ENCODE peak calls at places on chromosomes 16 and 17, in six cellular contexts. W, L, U, K, T and J are unnamed samples.

GRCh38 chr16:1706386-1707192 is 594 bp downstream of the MAPK8IP3 start:
- DNase-seq in W (peak), L (no peak), U (no peak), K (no peak), T (peak), J (peak)

GRCh38 chr16:17358846-17359245 is 111.9 kb downstream of the XYLT1 start:
- DNase-seq in W (no peak), L (no peak), U (no peak), K (no peak), T (no peak), J (no peak)

GRCh38 chr17:77817953-77818352 is 140.6 kb upstream of the TNRC6C start:
- DNase-seq in W (no peak), L (no peak), U (no peak), K (no peak), T (no peak), J (no peak)

GRCh38 chr17:6327007-6327406 is 107.9 kb downstream of the AIPL1 start:
- DNase-seq in W (no peak), L (no peak), U (no peak), K (peak), T (peak), J (no peak)

GRCh38 chr17:12536021-12536420 is 129.7 kb upstream of the MYOCD start:
- DNase-seq in W (peak), L (no peak), U (no peak), K (no peak), T (no peak), J (no peak)

GRCh38 chr16:55530316-55530856 is 21.5 kb downstream of the LPCAT2 start:
- DNase-seq in W (no peak), L (no peak), U (peak), K (no peak), T (no peak), J (no peak)

GRCh38 chr17:77451894-77452852 is 311.4 kb downstream of the SEC14L1 start:
- DNase-seq in W (peak), L (no peak), U (peak), K (peak), T (peak), J (peak)

GRCh38 chr16:8355714-8356113 is 234.6 kb downstream of the TMEM114 start:
- DNase-seq in W (no peak), L (no peak), U (no peak), K (no peak), T (no peak), J (no peak)

GRCh38 chr17:43021739-43022512 is at the start of gene VAT1:
- DNase-seq in W (peak), L (peak), U (peak), K (peak), T (peak), J (peak)

GRCh38 chr16:30335598-30336474 is 19.3 kb downstream of the CD2BP2 start:
- DNase-seq in W (no peak), L (no peak), U (no peak), K (peak), T (no peak), J (no peak)

GRCh38 chr17:73227944-73228343 is 33.7 kb downstream of the CPSF4L start:
- DNase-seq in W (no peak), L (no peak), U (no peak), K (no peak), T (no peak), J (peak)

GRCh38 chr17:80441598-80442304 is 26.8 kb downstream of the ENDOV start:
- DNase-seq in W (no peak), L (no peak), U (no peak), K (no peak), T (no peak), J (no peak)

GRCh38 chr17:74987909-74988711 is 678 bp downstream of the CDR2L start:
- DNase-seq in W (peak), L (peak), U (peak), K (peak), T (peak), J (peak)

GRCh38 chr17:67152824-67153223 is 92.2 kb downstream of the HELZ start:
- DNase-seq in W (no peak), L (no peak), U (no peak), K (no peak), T (no peak), J (no peak)

GRCh38 chr17:65850486-65850885 is 289.0 kb upstream of the AXIN2 start:
- DNase-seq in W (peak), L (no peak), U (peak), K (no peak), T (no peak), J (no peak)

GRCh38 chr16:87926246-87927194 is 9.8 kb downstream of the CA5A start:
- DNase-seq in W (no peak), L (no peak), U (peak), K (no peak), T (no peak), J (no peak)

GRCh38 chr17:80887639-80888175 is 103.9 kb upstream of the CHMP6 start:
- DNase-seq in W (no peak), L (no peak), U (no peak), K (no peak), T (no peak), J (no peak)

GRCh38 chr16:30722443-30722842 is 23.5 kb downstream of the SRCAP start:
- DNase-seq in W (no peak), L (no peak), U (no peak), K (no peak), T (no peak), J (no peak)

GRCh38 chr16:27446721-27447120 is 44.7 kb downstream of the IL21R start:
- DNase-seq in W (no peak), L (no peak), U (no peak), K (no peak), T (no peak), J (no peak)

GRCh38 chr17:60610481-60610880 is 10.5 kb downstream of the PPM1D start:
- DNase-seq in W (no peak), L (no peak), U (no peak), K (no peak), T (no peak), J (peak)

GRCh38 chr17:27471321-27472269 is 15.3 kb downstream of the KSR1 start:
- DNase-seq in W (peak), L (no peak), U (peak), K (no peak), T (no peak), J (no peak)

GRCh38 chr17:47316316-47316715 is 7.4 kb upstream of the EFCAB13 start:
- DNase-seq in W (peak), L (no peak), U (peak), K (no peak), T (no peak), J (peak)

GRCh38 chr17:7380321-7380720 is 568 bp upstream of the TNK1 start:
- DNase-seq in W (peak), L (no peak), U (peak), K (peak), T (no peak), J (no peak)

GRCh38 chr17:71511266-71511995 is 609.4 kb upstream of the SOX9 start:
- DNase-seq in W (no peak), L (no peak), U (no peak), K (no peak), T (no peak), J (peak)

GRCh38 chr17:40323731-40324650 is 15.0 kb downstream of the RARA start:
- DNase-seq in W (peak), L (no peak), U (no peak), K (no peak), T (no peak), J (no peak)

GRCh38 chr16:86824751-86825310 is 246.5 kb downstream of the FOXL1 start:
- DNase-seq in W (peak), L (no peak), U (no peak), K (peak), T (no peak), J (peak)

GRCh38 chr16:17784073-17784472 is 313.3 kb upstream of the XYLT1 start:
- DNase-seq in W (peak), L (peak), U (peak), K (no peak), T (no peak), J (no peak)

GRCh38 chr17:31490991-31491793 is 99.7 kb downstream of the RAB11FIP4 start:
- DNase-seq in W (no peak), L (no peak), U (no peak), K (no peak), T (no peak), J (no peak)

GRCh38 chr17:4369557-4370230 is 3.2 kb upstream of the UBE2G1 start:
- DNase-seq in W (no peak), L (no peak), U (no peak), K (no peak), T (no peak), J (no peak)

GRCh38 chr17:4378626-4379025 is 12.2 kb upstream of the UBE2G1 start:
- DNase-seq in W (no peak), L (no peak), U (peak), K (no peak), T (no peak), J (no peak)

DNA sequence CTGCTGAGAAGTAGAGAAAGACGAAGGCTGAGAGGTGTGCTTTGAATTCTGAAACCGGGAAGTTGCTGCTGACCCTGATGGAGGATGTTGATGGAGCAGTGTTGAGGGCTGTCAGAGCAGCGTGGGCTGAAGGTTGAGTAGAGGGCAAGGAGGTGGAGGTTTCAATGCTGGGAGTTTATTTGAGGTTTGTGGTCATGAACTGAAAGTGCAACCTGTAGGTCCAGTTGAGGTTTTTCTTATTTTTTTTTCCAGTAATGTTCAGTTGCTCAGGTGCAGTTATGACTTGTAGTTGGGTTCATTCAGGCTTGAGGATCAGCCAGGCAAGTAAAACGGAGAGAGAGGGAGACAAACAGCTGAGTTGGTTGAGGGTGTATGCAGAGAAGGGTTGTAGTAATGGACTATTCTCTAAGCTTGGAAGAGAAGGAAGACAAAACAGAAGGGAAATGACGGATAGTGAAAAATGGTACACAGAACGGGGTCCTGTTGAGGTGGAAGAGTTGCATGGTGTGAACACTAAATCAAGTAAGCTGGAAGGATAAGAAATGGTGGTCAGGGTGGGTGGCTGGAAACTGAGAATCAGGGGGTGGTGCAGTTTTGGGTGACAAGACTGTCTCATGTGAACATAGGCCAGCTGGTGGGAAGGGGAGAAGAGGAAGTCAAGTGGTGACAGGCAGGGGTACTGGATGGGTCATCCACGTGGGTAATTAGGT is 8.7 kb upstream of the UBE2G1 start:
- DNase-seq in W (no peak), L (no peak), U (no peak), K (no peak), T (no peak), J (no peak)
- H3K27ac ChIP-seq in W (no peak), L (no peak), U (no peak), K (no peak), T (no peak), J (no peak)

DNA sequence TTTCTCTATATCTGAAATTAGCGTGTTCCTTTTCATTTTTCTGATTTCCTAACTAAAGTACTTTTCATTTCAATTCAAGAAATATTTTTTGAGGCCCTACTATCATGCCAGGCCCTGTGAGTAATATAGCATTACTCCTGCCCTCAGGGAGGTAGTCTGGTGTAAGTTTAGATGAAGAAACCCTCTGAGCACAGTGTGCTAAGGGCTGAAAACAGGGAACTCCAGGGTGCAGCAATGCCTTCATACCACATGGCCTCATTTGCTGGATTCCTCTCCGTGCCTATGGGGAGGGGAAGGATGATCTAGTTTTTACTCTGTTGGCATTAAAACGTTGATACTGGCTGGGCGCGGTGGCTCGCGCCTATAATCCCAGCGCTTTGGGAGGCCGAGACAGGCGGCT is 4.7 kb downstream of the COQ9 start:
- DNase-seq in W (no peak), L (no peak), U (peak), K (no peak), T (no peak), J (no peak)
- H3K4ac ChIP-seq in W (no peak), L (no peak), U (no peak), K (no peak), T (no peak), J (no peak)

GRCh38 chr16:13727943-13728342 is 192.0 kb upstream of the ERCC4 start:
- DNase-seq in W (no peak), L (no peak), U (no peak), K (no peak), T (no peak), J (no peak)

DNA sequence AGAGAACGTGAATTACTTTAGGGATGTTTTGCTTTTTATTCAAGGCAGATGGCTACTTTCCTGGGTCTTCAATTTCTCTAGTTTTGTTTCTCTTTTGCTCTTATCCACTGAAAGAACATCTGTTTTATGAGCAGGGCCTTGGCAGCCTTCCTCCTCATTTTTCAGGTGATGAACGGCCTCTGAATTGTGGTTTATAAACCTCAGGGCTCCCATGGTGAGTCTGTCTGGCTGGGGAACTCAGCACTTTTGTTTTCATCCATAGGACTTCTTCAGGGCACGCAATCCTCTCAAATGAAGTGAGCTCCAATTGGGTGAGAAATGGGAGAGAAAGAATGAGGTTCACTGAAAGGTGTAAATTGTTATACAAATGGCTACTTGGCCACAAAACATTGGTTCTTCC is 186.4 kb upstream of the ERCC4 start:
- DNase-seq in W (no peak), L (no peak), U (no peak), K (no peak), T (no peak), J (no peak)
- H4K91ac ChIP-seq in W (no peak), L (no peak), U (no peak), K (no peak), T (no peak), J (no peak)

DNA sequence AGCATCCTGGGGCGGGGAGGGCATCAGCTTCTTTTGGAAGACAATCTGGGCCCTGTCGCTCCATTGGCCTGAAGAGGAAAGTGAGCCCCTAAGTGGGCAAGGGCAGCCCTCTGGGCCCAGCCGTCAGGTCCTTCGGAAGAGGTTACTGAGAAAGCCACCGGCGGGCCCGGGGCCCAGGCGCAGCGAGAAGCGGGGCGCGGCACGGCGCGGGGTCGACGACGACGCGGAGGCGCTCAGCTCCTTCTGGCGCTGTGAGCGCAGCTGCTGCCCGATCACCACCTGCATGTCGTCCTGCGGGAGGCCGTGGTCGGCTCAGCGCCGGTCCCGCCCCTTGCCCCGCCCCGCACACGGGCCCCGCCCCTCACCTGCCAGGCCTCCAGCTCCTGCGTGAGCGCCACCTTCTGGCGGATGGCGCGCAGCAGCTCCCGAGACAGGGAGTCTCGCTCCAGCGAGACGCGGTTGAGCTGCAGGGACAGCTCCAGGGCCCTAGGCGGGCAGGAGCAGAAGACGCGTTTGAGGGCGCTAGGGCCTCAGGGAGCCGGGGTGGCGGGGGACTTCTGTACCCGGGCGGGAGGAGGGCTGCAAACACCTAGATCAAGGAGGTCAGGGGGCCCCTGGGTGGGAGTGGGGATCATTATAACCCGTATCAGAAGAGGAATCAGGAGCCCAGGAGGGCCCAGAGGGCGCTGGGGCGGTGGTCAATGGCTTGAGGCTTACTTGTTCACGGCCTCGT is 4.3 kb downstream of the THOC6 start:
- DNase-seq in W (peak), L (peak), U (peak), K (peak), T (peak), J (peak)
- H3K27ac ChIP-seq in W (no peak), L (no peak), U (no peak), K (no peak), T (no peak), J (no peak)

DNA sequence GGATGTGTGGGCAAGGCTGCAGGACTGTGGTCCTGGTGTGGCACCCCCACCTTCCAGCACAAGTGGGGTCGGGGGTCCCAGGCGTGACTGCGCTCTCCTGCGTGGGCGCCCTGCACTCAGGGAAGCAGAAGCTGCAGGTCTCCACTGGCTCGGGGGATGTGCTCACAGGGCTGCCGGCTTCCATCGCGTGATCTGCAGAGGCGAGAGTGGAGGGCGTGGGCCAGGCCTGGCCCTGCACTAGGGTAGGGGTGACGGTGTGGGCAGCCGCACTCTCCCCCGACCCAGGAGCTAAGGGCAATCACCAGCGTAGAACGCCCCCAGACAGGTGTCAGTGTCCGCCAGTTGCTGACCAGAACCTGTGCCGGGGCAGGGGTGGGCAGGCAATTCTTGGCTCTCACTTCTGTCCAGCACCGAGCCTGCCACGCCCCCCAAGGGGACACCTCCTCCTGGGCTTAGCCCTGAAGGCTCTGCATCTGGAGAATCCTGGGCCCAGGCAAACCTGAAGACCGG is 32.3 kb downstream of the TNFRSF13B start:
- DNase-seq in W (no peak), L (no peak), U (no peak), K (peak), T (no peak), J (no peak)
- H3K4ac ChIP-seq in W (no peak), L (no peak), U (no peak), K (no peak), T (peak), J (no peak)

GRCh38 chr17:52754838-52755237 is 596.3 kb upstream of the CA10 start:
- DNase-seq in W (no peak), L (no peak), U (no peak), K (no peak), T (no peak), J (no peak)
- H4K91ac ChIP-seq in W (no peak), L (no peak), U (no peak), K (no peak), T (no peak), J (no peak)

GRCh38 chr16:4500283-4500682 is 24.1 kb downstream of the HMOX2 start:
- DNase-seq in W (peak), L (no peak), U (peak), K (no peak), T (no peak), J (peak)
- H3K27ac ChIP-seq in W (peak), L (no peak), U (peak), K (no peak), T (no peak), J (peak)

DNA sequence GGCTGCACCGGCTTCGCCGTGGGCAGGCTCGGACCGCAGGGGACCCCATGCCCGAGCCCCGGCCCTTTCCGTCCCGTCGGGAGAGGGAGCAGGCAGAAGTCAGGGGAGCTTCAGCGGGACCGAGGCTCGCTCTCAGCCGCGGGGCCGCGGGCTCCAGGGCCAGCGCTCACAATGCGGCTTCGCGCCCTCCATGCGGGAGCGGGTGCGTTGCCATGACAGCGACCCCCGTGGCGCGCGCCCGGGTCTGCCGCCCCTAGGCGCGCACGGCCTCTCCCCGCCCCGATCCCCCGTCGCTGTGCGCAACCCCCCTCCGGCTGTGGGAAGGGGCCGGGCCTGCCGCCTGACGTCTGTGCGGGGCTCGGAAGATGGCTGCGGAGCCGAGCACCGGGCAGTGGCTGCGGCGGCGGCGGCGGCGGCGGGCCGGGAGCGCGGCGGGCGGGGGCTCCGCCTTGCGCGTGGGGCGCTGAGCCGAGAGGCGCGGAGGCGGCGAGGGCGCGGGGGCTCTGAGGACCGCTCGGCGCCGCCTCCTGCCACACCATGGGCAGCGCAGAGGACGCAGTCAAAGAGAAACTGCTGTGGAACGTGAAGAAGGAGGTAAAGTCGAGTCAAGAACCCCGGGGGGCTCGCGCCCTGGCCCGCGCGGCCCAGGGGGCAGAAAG is at the start of gene SGSM2:
- DNase-seq in W (peak), L (peak), U (peak), K (peak), T (no peak), J (peak)
- H3K4ac ChIP-seq in W (peak), L (no peak), U (peak), K (no peak), T (peak), J (peak)

DNA sequence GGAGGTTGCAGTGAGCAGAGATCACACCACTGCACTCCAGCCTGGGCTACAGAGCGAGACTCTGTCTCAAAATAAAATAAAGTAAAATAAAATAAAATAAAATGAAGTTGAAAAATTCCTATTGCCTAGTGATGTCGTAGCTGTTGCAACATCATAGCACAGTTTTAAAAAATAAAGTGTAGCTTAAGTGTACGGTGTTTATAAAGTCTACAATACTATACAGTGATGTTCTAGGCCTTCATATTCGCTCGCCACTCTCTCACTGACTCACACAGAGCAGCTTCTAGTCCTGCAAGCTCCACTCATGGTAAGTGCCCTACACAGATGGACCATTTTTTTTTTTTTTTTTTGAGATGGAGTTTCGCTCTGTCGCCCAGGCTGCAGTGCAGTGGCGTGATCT is 43.5 kb upstream of the MNT start:
- DNase-seq in W (peak), L (no peak), U (no peak), K (no peak), T (no peak), J (no peak)
- H4K91ac ChIP-seq in W (no peak), L (no peak), U (no peak), K (no peak), T (no peak), J (no peak)

GRCh38 chr17:41653421-41654133 is 29.2 kb upstream of the KRT17 start:
- DNase-seq in W (no peak), L (no peak), U (peak), K (no peak), T (no peak), J (no peak)
- H3K27ac ChIP-seq in W (no peak), L (no peak), U (no peak), K (no peak), T (no peak), J (no peak)